ENCODE peak calls at places on chromosome 20, in eight cellular contexts. C is RKO, Z is right cardiac atrium, F is NCI-H510A treated with DMSO at 0.1 percent for 48 hours, J is H7, V is A549, Y is glutamatergic neuron, R is frontal cortex. S is an unnamed sample.

GRCh38 chr20:5078399-5078958 is 41.3 kb downstream of the PCNA start:
- DNase-seq in C (peak), Z (peak), F (peak), J (no peak), V (peak), Y (no peak), R (no peak), S (peak)

GRCh38 chr20:44092551-44093248 is 94.3 kb downstream of the JPH2 start:
- DNase-seq in C (peak), Z (no peak), F (peak), J (no peak), V (peak), Y (no peak), R (no peak), S (no peak)

GRCh38 chr20:40676466-40676865 is 12.6 kb downstream of the MAFB start:
- DNase-seq in C (no peak), Z (no peak), F (peak), J (no peak), V (no peak), Y (no peak), R (no peak), S (no peak)

GRCh38 chr20:53582574-53583351 is 10.9 kb downstream of the ZNF217 start:
- DNase-seq in C (no peak), Z (peak), F (no peak), J (no peak), V (peak), Y (no peak), R (peak), S (no peak)

GRCh38 chr20:32727663-32728062 is 15.6 kb downstream of the COMMD7 start:
- DNase-seq in C (no peak), Z (no peak), F (no peak), J (no peak), V (no peak), Y (no peak), R (peak), S (peak)

GRCh38 chr20:51469578-51470520 is 72.7 kb downstream of the NFATC2 start:
- DNase-seq in C (no peak), Z (no peak), F (peak), J (no peak), V (no peak), Y (no peak), R (no peak), S (no peak)

GRCh38 chr20:18907353-18907752 is 93.8 kb downstream of the SCP2D1 start:
- DNase-seq in C (no peak), Z (no peak), F (peak), J (no peak), V (no peak), Y (no peak), R (no peak), S (no peak)

GRCh38 chr20:35901678-35902544 is 52.4 kb downstream of the SCAND1 start:
- DNase-seq in C (peak), Z (no peak), F (no peak), J (no peak), V (peak), Y (no peak), R (peak), S (no peak)

GRCh38 chr20:37295001-37295400 is 5.5 kb downstream of the MANBAL start:
- DNase-seq in C (peak), Z (no peak), F (peak), J (no peak), V (peak), Y (no peak), R (no peak), S (no peak)

GRCh38 chr20:9054176-9054575 is 14.7 kb upstream of the PLCB4 start:
- DNase-seq in C (no peak), Z (no peak), F (no peak), J (no peak), V (no peak), Y (no peak), R (no peak), S (no peak)

GRCh38 chr20:18738888-18739287 is 74.7 kb upstream of the SCP2D1 start:
- DNase-seq in C (no peak), Z (no peak), F (no peak), J (no peak), V (no peak), Y (no peak), R (no peak), S (no peak)